ENCODE peak calls at places on chromosomes 2 and 18, in five cellular contexts. B is K562, D is GM12878, W is GM12891, V is HepG2. I is an unnamed sample.

GRCh38 chr18:57947117-57947516 is 96.9 kb upstream of the NEDD4L start:
- DNase-seq in B (no peak), D (no peak), W (no peak), V (no peak), I (no peak)

GRCh38 chr2:239264838-239265651 is 135.8 kb downstream of the HDAC4 start:
- DNase-seq in B (peak; percentile 54), D (no peak), W (peak; percentile 65), V (no peak), I (peak; percentile 57)

GRCh38 chr18:10842821-10843220 is 306.5 kb downstream of the PIEZO2 start:
- DNase-seq in B (no peak), D (no peak), W (no peak), V (no peak), I (no peak)

GRCh38 chr18:2932247-2933181 is 80.4 kb downstream of the LPIN2 start:
- DNase-seq in B (peak; percentile 77), D (peak; percentile 23), W (no peak), V (peak; percentile 62), I (no peak)

GRCh38 chr2:75787532-75788132 is 76.9 kb upstream of the GCFC2 start:
- DNase-seq in B (peak; percentile 43), D (no peak), W (no peak), V (peak; percentile 44), I (no peak)

GRCh38 chr2:105220604-105221003 is 20.9 kb upstream of the GPR45 start:
- DNase-seq in B (no peak), D (no peak), W (no peak), V (no peak), I (no peak)

GRCh38 chr2:62194558-62195420 is 1.1 kb upstream of the B3GNT2 start:
- DNase-seq in B (no peak), D (no peak), W (no peak), V (peak; percentile 37), I (no peak)

GRCh38 chr2:169276045-169276444 is 86.3 kb downstream of the LRP2 start:
- DNase-seq in B (peak; percentile 28), D (no peak), W (no peak), V (no peak), I (no peak)

GRCh38 chr2:6824962-6825361 is 40.7 kb downstream of the CMPK2 start:
- DNase-seq in B (no peak), D (no peak), W (no peak), V (no peak), I (no peak)

GRCh38 chr18:56517181-56517580 is 121.2 kb downstream of the TXNL1 start:
- DNase-seq in B (no peak), D (no peak), W (no peak), V (no peak), I (no peak)

DNA sequence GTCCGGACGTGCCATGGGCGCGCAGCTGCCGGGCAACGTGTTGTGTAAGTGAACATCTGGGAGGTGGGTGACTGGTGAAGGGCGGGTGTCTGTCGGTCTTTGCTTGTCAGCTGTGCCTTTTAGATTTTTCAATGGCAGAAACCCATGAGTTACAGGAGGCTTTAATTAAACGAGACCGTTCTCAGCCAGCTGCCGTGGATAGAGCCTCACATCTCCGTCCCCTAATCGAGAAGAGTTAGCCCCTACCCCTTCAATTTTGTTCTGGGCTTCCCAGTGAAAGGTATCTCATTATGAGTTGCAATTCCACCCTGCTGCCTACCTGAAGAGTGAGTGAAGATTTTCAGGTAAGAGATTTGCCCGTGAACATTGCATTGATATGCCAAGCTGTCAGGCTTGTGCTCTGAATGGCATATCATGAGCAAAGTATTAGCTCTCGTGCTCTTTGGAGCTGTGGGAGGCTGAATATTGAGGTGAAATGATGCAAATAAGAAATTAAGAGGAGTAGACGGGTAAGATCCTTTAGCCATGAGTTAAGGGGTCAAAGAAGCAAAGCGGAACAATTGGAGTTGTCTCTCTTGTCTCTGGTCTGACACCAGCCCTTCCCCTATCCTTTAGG is 118.6 kb upstream of the MSTN start:
- DNase-seq in B (no peak), D (no peak), W (no peak), V (no peak), I (no peak)
- TF ChIP-seq POLR2A in B (no peak), D (no peak), W (no peak), V (no peak), I (no peak)

DNA sequence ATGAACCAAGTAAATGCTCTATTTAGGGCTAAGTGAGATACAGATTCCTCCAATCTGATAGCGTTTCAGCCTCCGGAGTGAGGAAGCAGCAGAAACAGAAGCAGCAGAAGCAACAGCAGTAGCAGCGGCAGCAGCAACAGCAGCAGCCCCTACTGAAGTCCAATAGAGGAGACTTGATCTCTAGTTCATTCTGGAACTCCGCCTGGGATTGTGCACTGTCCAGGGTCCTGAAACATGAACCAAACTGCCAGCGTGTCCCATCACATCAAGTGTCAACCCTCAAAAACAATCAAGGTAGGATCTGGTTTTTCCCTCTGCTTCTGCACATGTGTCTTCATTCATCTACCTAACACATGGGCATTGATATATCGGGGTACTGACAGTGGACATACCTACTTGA is at the start of gene DPP10:
- DNase-seq in B (peak; percentile 3), D (no peak), W (no peak), V (peak; percentile 13), I (no peak)
- TF ChIP-seq TAF1 in B (no peak), D (no peak), W (no peak), V (no peak), I (no peak)

GRCh38 chr2:137007905-137008399 is 242.6 kb downstream of the THSD7B start:
- DNase-seq in B (no peak), D (no peak), W (no peak), V (no peak), I (no peak)

GRCh38 chr2:137000790-137001189 is 235.4 kb downstream of the THSD7B start:
- DNase-seq in B (no peak), D (no peak), W (no peak), V (no peak), I (no peak)

GRCh38 chr2:137002911-137003310 is 237.6 kb downstream of the THSD7B start:
- DNase-seq in B (no peak), D (no peak), W (no peak), V (no peak), I (no peak)

GRCh38 chr2:137009953-137010352 is 244.6 kb downstream of the THSD7B start:
- DNase-seq in B (no peak), D (no peak), W (no peak), V (no peak), I (no peak)

GRCh38 chr2:137005173-137005572 is 239.8 kb downstream of the THSD7B start:
- DNase-seq in B (no peak), D (no peak), W (no peak), V (no peak), I (no peak)
- TF ChIP-seq POLR2AphosphoS5 in B (no peak), D (no peak), W (no peak), V (no peak), I (no peak)

GRCh38 chr2:219418155-219418569 is at the start of gene DES:
- DNase-seq in B (no peak), D (no peak), W (no peak), V (no peak), I (no peak)
- TF ChIP-seq POLR2A in B (no peak), D (no peak), W (no peak), V (no peak), I (no peak)

GRCh38 chr2:46025683-46026082 is 271.5 kb upstream of the EPAS1 start:
- DNase-seq in B (no peak), D (no peak), W (no peak), V (no peak), I (no peak)
- TF ChIP-seq TAF1 in B (no peak), D (no peak), W (no peak), V (no peak), I (no peak)